ENCODE peak calls at places on chromosomes 6 and 20, in four cellular contexts. S, E, U and O are unnamed samples.

GRCh38 chr6:124977067-124977908 is 15.1 kb downstream of the RNF217 start:
- DNase-seq in U (no peak), E (no peak), S (no peak), O (no peak)

GRCh38 chr20:53434662-53435061 is 159.0 kb downstream of the ZNF217 start:
- DNase-seq in S (no peak), U (no peak), E (no peak), O (no peak)

GRCh38 chr6:97203343-97203742 is 79.7 kb downstream of the MMS22L start:
- DNase-seq in E (no peak), U (no peak), S (no peak), O (no peak)

GRCh38 chr20:57288676-57289075 is 22.2 kb upstream of the BMP7 start:
- DNase-seq in E (no peak), U (no peak), S (no peak), O (no peak)

GRCh38 chr6:20751293-20751946 is 217.2 kb downstream of the CDKAL1 start:
- DNase-seq in S (no peak), E (no peak), U (no peak), O (no peak)

GRCh38 chr20:44633872-44634600 is 17.5 kb downstream of the ADA start:
- DNase-seq in U (no peak), S (no peak), E (no peak), O (no peak)

GRCh38 chr6:158008894-158009891 is 27.5 kb downstream of the SYNJ2 start:
- DNase-seq in U (no peak), S (peak; percentile 86), E (no peak), O (no peak)

GRCh38 chr20:63531686-63532448 is 5.3 kb downstream of the PTK6 start:
- DNase-seq in S (no peak), U (no peak), E (no peak), O (no peak)

GRCh38 chr20:4864292-4864691 is 137.0 kb downstream of the SLC23A2 start:
- DNase-seq in E (no peak), U (no peak), S (no peak), O (no peak)

GRCh38 chr6:151036869-151037680 is 171.6 kb downstream of the MTHFD1L start:
- DNase-seq in U (no peak), S (no peak), E (no peak), O (no peak)

GRCh38 chr20:43925786-43926185 is 11.1 kb downstream of the TOX2 start:
- DNase-seq in U (no peak), S (peak; percentile 28), E (no peak), O (peak; percentile 43)

GRCh38 chr6:116386581-116387299 is 16.0 kb downstream of the DSE start:
- DNase-seq in E (peak; percentile 9), S (no peak), U (no peak), O (no peak)

GRCh38 chr6:86706449-86706848 is 230.9 kb upstream of the HTR1E start:
- DNase-seq in U (peak; percentile 70), S (peak; percentile 1), E (no peak), O (no peak)

GRCh38 chr6:4128748-4129147 is 6.6 kb downstream of the ECI2 start:
- DNase-seq in U (no peak), E (no peak), S (no peak), O (no peak)

GRCh38 chr6:157045831-157046454 is 268.8 kb downstream of the ARID1B start:
- DNase-seq in E (peak; percentile 29), S (no peak), U (no peak), O (no peak)

GRCh38 chr20:45918182-45918737 is 6.3 kb upstream of the PLTP start:
- DNase-seq in U (no peak), E (no peak), S (no peak), O (no peak)

GRCh38 chr6:37459981-37460800 is 27.2 kb downstream of the CMTR1 start:
- DNase-seq in U (no peak), E (no peak), S (peak; percentile 74), O (no peak)

GRCh38 chr6:20115269-20116005 is 96.8 kb downstream of the MBOAT1 start:
- DNase-seq in E (no peak), S (no peak), U (no peak), O (no peak)

GRCh38 chr20:63016514-63017075 is 9.8 kb upstream of the BHLHE23 start:
- DNase-seq in S (no peak), E (no peak), U (no peak), O (no peak)

GRCh38 chr20:58086763-58087566 is 141.5 kb downstream of the ANKRD60 start:
- DNase-seq in S (peak; percentile 9), U (peak; percentile 67), E (peak; percentile 32), O (no peak)

GRCh38 chr6:25302677-25303128 is 23.5 kb downstream of the CARMIL1 start:
- DNase-seq in U (no peak), S (no peak), E (no peak), O (no peak)

GRCh38 chr6:157269261-157269794 is 54.0 kb downstream of the TMEM242 start:
- DNase-seq in E (no peak), U (peak; percentile 24), S (no peak), O (peak; percentile 11)

GRCh38 chr20:43959079-43959919 is 44.6 kb downstream of the TOX2 start:
- DNase-seq in E (no peak), U (no peak), S (peak; percentile 56), O (peak; percentile 46)

GRCh38 chr6:166058064-166058739 is 109.4 kb downstream of the TBXT start:
- DNase-seq in U (no peak), S (no peak), E (no peak), O (no peak)

GRCh38 chr6:169589699-169590257 is 112.1 kb downstream of the WDR27 start:
- DNase-seq in S (peak; percentile 69), U (no peak), E (no peak), O (no peak)

GRCh38 chr6:89311853-89312531 is 3.1 kb downstream of the GABRR2 start:
- DNase-seq in E (no peak), S (peak; percentile 38), U (peak; percentile 83), O (no peak)

GRCh38 chr20:47362361-47363219 is 6.1 kb upstream of the ZMYND8 start:
- DNase-seq in S (peak; percentile 66), U (no peak), E (no peak), O (no peak)

GRCh38 chr20:53608456-53609413 is 15.1 kb upstream of the ZNF217 start:
- DNase-seq in E (peak; percentile 89), U (peak; percentile 57), S (no peak), O (peak; percentile 38)

GRCh38 chr6:129692467-129692866 is 17.5 kb downstream of the ARHGAP18 start:
- DNase-seq in E (no peak), S (no peak), U (no peak), O (no peak)

GRCh38 chr20:32382102-32382950 is 24.2 kb downstream of the ASXL1 start:
- DNase-seq in E (no peak), U (no peak), S (no peak), O (no peak)

GRCh38 chr6:130720076-130720475 is 107.1 kb upstream of the SMLR1 start:
- DNase-seq in E (no peak), S (no peak), U (no peak), O (no peak)

GRCh38 chr20:47117789-47118188 is 223.1 kb downstream of the EYA2 start:
- DNase-seq in E (no peak), S (no peak), U (no peak), O (no peak)

GRCh38 chr6:43242908-43243648 is at the start of gene TTBK1:
- DNase-seq in E (no peak), U (peak; percentile 34), S (no peak), O (peak; percentile 53)

GRCh38 chr6:108002365-108003221 is 44.6 kb upstream of the SEC63 start:
- DNase-seq in S (no peak), E (peak; percentile 85), U (peak; percentile 74), O (no peak)